ENCODE peak calls at places on chromosomes 7 and 10, in ten cellular contexts. G, I, Z, Y, R, W, A, B, K and P are unnamed samples.

GRCh38 chr7:143352506-143353130 is 9.9 kb downstream of the FAM131B start:
- DNase-seq in Z (no peak), Y (no peak), K (no peak), R (no peak), G (no peak), B (no peak), W (no peak), A (no peak), I (no peak), P (no peak)

GRCh38 chr7:98797150-98797549 is 72.7 kb downstream of the TMEM130 start:
- DNase-seq in Z (no peak), I (no peak), R (peak; percentile 7), K (no peak), G (no peak), A (no peak), Y (no peak), W (no peak), B (no peak), P (peak; percentile 23)

GRCh38 chr7:19957664-19958063 is 184.2 kb upstream of the TMEM196 start:
- DNase-seq in Y (peak; percentile 57), R (no peak), A (peak; percentile 66), W (no peak), I (no peak), G (no peak), K (peak; percentile 9), Z (no peak), B (no peak), P (no peak)

GRCh38 chr10:123929791-123930190 is 38.2 kb upstream of the CPXM2 start:
- DNase-seq in G (no peak), B (no peak), R (no peak), Y (no peak), A (no peak), Z (no peak), K (no peak), W (no peak), I (no peak), P (no peak)

GRCh38 chr7:29000346-29000745 is 42.2 kb upstream of the TRIL start:
- DNase-seq in G (no peak), R (no peak), I (no peak), Z (no peak), K (no peak), W (no peak), B (no peak), Y (no peak), A (no peak), P (no peak)

GRCh38 chr7:120645976-120646375 is 212.0 kb downstream of the TSPAN12 start:
- DNase-seq in A (no peak), K (no peak), Z (no peak), I (no peak), R (no peak), Y (no peak), W (no peak), G (no peak), B (no peak), P (no peak)

GRCh38 chr10:90587081-90587491 is 270.8 kb downstream of the HTR7 start:
- DNase-seq in Y (peak; percentile 89), R (no peak), Z (no peak), I (no peak), G (no peak), B (no peak), K (peak; percentile 80), A (peak; percentile 57), W (no peak), P (no peak)

GRCh38 chr10:107733328-107733727 is 568.8 kb upstream of the SORCS1 start:
- DNase-seq in R (no peak), Z (no peak), B (no peak), G (no peak), A (no peak), K (no peak), I (no peak), W (no peak), Y (no peak), P (no peak)

GRCh38 chr10:121240011-121240410 is 358.2 kb downstream of the FGFR2 start:
- DNase-seq in B (no peak), A (no peak), R (no peak), K (no peak), W (no peak), Y (no peak), Z (no peak), G (no peak), I (no peak), P (no peak)

GRCh38 chr10:105029285-105029684 is 388.2 kb downstream of the SORCS3 start:
- DNase-seq in G (no peak), K (no peak), I (no peak), W (no peak), A (no peak), R (no peak), Y (no peak), Z (no peak), B (no peak), P (no peak)